ENCODE peak calls at places on chromosomes 3 and 15, in nine cellular contexts. E is LNCaP clone FGC, X is foreskin fibroblast, Q is astrocyte, A is cardiac muscle cell, L is HCT116, S is fibroblast of the aortic adventitia, B is sigmoid colon, I is AG04449. N is an unnamed sample.

GRCh38 chr3:36373084-36373483 is 7.2 kb upstream of the STAC start:
- DNase-seq in S (peak; percentile 95), L (no peak), I (no peak), E (no peak), Q (peak; percentile 95), B (no peak), X (peak; percentile 56), A (no peak), N (no peak)

GRCh38 chr3:57951106-57951882 is 56.9 kb upstream of the FLNB start:
- DNase-seq in A (peak; percentile 67), L (peak; percentile 33), S (peak; percentile 82), Q (peak; percentile 85), B (peak; percentile 93), I (no peak), E (no peak), X (peak; percentile 73), N (peak; percentile 48)

GRCh38 chr3:71355862-71356261 is 227.7 kb downstream of the FOXP1 start:
- DNase-seq in I (no peak), B (no peak), X (no peak), E (no peak), A (no peak), S (no peak), Q (no peak), L (no peak), N (no peak)

GRCh38 chr3:15520185-15520584 is 1.3 kb downstream of the COLQ start:
- DNase-seq in A (no peak), L (no peak), I (no peak), X (no peak), S (no peak), Q (no peak), B (no peak), E (no peak), N (no peak)

GRCh38 chr15:65790692-65791334 is 1.3 kb downstream of the DENND4A start:
- DNase-seq in S (peak; percentile 51), X (no peak), Q (no peak), I (no peak), A (no peak), L (no peak), E (no peak), B (no peak), N (no peak)

GRCh38 chr3:59573911-59574310 is 524.1 kb upstream of the CFAP20DC start:
- DNase-seq in A (no peak), L (no peak), X (peak; percentile 78), B (peak; percentile 74), I (no peak), E (peak; percentile 83), Q (peak; percentile 82), S (peak; percentile 88), N (peak; percentile 21)

GRCh38 chr3:20225769-20226168 is 39.8 kb upstream of the SGO1 start:
- DNase-seq in S (peak; percentile 51), I (no peak), A (peak; percentile 37), Q (peak; percentile 6), B (no peak), E (no peak), L (peak; percentile 40), X (peak; percentile 9), N (peak; percentile 19)

GRCh38 chr15:67009576-67010569 is 55.5 kb upstream of the SMAD3 start:
- DNase-seq in E (no peak), L (no peak), X (no peak), I (no peak), Q (no peak), B (no peak), S (no peak), A (no peak), N (no peak)

GRCh38 chr15:81887913-81888312 is 157.9 kb downstream of the MEX3B start:
- DNase-seq in L (no peak), I (no peak), S (peak; percentile 23), B (no peak), A (no peak), Q (peak; percentile 79), E (no peak), X (peak; percentile 53), N (peak; percentile 72)

GRCh38 chr3:46998121-46998851 is 18.8 kb downstream of the NBEAL2 start:
- DNase-seq in E (no peak), A (peak; percentile 81), B (no peak), Q (no peak), S (peak; percentile 21), I (no peak), X (no peak), L (peak; percentile 59), N (no peak)

GRCh38 chr15:70672081-70672480 is 91.3 kb downstream of the UACA start:
- DNase-seq in X (no peak), I (peak; percentile 3), E (no peak), L (no peak), A (no peak), B (no peak), Q (peak; percentile 41), S (no peak), N (no peak)

GRCh38 chr15:35078221-35078915 is 6.7 kb downstream of the NANOGP8 start:
- DNase-seq in Q (peak; percentile 36), E (peak; percentile 34), B (no peak), S (peak; percentile 72), L (peak; percentile 44), X (peak; percentile 30), A (peak; percentile 68), I (peak; percentile 14), N (peak; percentile 21)

GRCh38 chr15:45101749-45102148 is 12.2 kb downstream of the DUOX2 start:
- DNase-seq in X (no peak), Q (no peak), E (no peak), L (no peak), S (no peak), A (no peak), I (no peak), B (peak; percentile 40), N (no peak)

GRCh38 chr15:84940399-84940798 is 41.3 kb upstream of the PDE8A start:
- DNase-seq in Q (no peak), A (no peak), X (no peak), E (no peak), S (no peak), B (no peak), I (no peak), L (no peak), N (no peak)

GRCh38 chr15:84938726-84939125 is 42.9 kb upstream of the PDE8A start:
- DNase-seq in I (no peak), S (no peak), Q (no peak), A (no peak), B (no peak), L (no peak), X (no peak), E (no peak), N (no peak)

GRCh38 chr15:84929795-84930371 is 45.4 kb downstream of the SLC28A1 start:
- DNase-seq in A (peak; percentile 34), E (no peak), X (no peak), L (peak; percentile 94), S (peak; percentile 33), B (no peak), I (no peak), Q (peak; percentile 83), N (no peak)

GRCh38 chr15:84937144-84937543 is 44.5 kb upstream of the PDE8A start:
- DNase-seq in X (no peak), I (no peak), B (peak; percentile 9), S (no peak), Q (no peak), E (no peak), L (no peak), A (no peak), N (no peak)

GRCh38 chr15:84934942-84935729 is 46.5 kb upstream of the PDE8A start:
- DNase-seq in E (no peak), A (peak; percentile 23), B (peak; percentile 53), L (no peak), S (no peak), X (no peak), I (no peak), Q (no peak), N (no peak)
- TF ChIP-seq CTCF in E (peak; percentile 41), A (no peak), B (no peak), L (peak; percentile 38), S (peak; percentile 5), X (no peak), I (no peak), Q (no peak), N (no peak)

DNA sequence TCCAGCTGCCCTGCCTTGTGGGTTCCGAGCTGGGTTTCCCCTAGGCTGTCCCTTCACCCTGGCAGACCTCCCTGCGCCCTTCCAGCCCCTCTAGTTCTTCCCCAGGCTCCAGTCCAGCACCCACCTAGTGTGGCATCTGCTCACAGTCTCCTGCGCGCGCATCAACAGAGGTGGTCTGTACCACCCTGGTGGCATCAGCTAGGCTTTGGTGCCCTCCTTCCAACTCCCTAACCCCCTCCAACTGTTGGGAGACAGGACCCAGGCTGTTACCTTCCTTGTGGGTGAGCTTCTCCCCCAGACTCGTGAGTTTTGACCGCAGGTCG is 8.0 kb downstream of the CALML4 start:
- DNase-seq in I (no peak), L (no peak), X (no peak), B (no peak), E (no peak), Q (no peak), A (no peak), S (no peak), N (no peak)
- H3K4me3 ChIP-seq in I (no peak overlapping the region), L (no peak overlapping the region), X (no peak overlapping the region), B (no peak overlapping the region), E (no peak overlapping the region), Q (no peak overlapping the region), A (no peak overlapping the region), S (no peak overlapping the region), N (no peak overlapping the region)

DNA sequence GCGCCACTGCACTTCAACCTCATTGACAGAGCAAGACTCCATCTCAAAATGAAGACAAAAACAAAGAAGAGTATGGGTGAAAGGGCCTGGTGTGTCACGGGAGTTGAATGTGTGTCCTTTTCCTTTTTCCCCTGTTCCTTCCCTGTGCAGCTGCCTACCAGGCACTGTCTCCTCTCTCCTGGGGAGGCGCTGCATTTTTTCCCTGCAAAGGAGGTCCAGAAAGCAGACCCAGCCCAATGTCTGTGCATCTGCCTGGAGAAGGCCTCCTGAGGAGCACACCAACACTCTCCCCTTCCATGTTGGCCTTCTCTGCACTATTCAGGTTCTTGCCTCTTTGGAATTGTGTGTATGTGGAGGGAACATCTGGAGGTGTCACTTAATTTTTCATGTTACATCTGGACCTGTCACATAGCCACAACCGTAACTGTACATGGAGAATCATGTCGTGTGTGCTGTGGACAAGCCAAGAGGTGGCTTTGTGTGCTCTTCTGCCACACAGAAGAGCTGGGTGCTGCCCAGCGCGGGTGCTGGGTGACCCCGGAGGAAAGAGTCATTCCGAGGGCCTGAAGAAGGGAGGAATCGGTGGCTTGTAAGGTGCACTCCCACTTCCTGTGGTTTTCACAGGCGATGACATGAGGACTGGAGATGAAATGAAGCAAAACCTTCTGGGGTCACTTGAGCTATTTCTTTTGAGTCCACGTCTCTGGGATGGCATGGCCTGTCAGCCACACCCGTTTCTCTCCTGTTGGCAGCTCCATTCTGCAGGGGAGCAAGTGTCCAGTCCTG is 46.5 kb upstream of the CGNL1 start:
- DNase-seq in I (no peak), A (no peak), E (no peak), L (no peak), S (no peak), Q (no peak), X (no peak), B (no peak), N (no peak)
- TF ChIP-seq CTCF in I (no peak), A (no peak), E (no peak), L (no peak), S (no peak), Q (no peak), X (no peak), B (no peak), N (no peak)

GRCh38 chr3:24493951-24494615 is 567 bp downstream of the THRB start:
- DNase-seq in E (peak; percentile 71), I (no peak), X (no peak), A (peak; percentile 51), Q (no peak), S (peak; percentile 4), L (no peak), B (peak; percentile 91), N (no peak)
- H3K4me3 ChIP-seq in E (peak overlapping the region; percentile 75), I (peak overlapping the region; percentile 46), X (peak overlapping the region; percentile 65), A (peak overlapping the region; percentile 69), Q (peak overlapping the region; percentile 51), S (peak overlapping the region; percentile 64), L (peak overlapping the region; percentile 56), B (peak overlapping the region; percentile 61), N (peak overlapping the region; percentile 55)

N was measured in HFF-Myc.